ENCODE peak calls at places on chromosome 9, in six cellular contexts. H is heart left ventricle, Z is tibial nerve, S is stomach, Y is H54, A is ovary. Q is an unnamed sample.

GRCh38 chr9:111957856-111958631 is 61.4 kb downstream of the UGCG start:
- DNase-seq in A (no peak), Z (no peak), H (no peak), Y (peak), S (no peak), Q (no peak)

GRCh38 chr9:15231788-15232635 is 75.0 kb downstream of the TTC39B start:
- DNase-seq in Y (peak), S (no peak), Z (no peak), H (no peak), A (no peak), Q (no peak)

GRCh38 chr9:136151214-136151804 is 32.6 kb upstream of the TMEM250 start:
- DNase-seq in S (no peak), Z (no peak), Y (no peak), A (no peak), H (peak), Q (no peak)

GRCh38 chr9:105700598-105701544 is 6.5 kb downstream of the TMEM38B start:
- DNase-seq in S (no peak), Z (no peak), Y (no peak), H (no peak), A (no peak), Q (no peak)

GRCh38 chr9:83060557-83060956 is 2.4 kb downstream of the RASEF start:
- DNase-seq in H (no peak), Z (no peak), S (peak), Y (no peak), A (no peak), Q (no peak)

GRCh38 chr9:131043097-131043496 is 34.1 kb downstream of the LAMC3 start:
- DNase-seq in Z (no peak), S (no peak), Y (no peak), A (no peak), H (no peak), Q (no peak)

GRCh38 chr9:124708633-124709032 is 62.5 kb downstream of the NR6A1 start:
- DNase-seq in H (no peak), S (no peak), A (no peak), Z (no peak), Y (no peak), Q (no peak)

GRCh38 chr9:81686614-81687520 is 2.5 kb downstream of the TLE1 start:
- DNase-seq in A (peak), Z (peak), H (peak), S (peak), Y (peak), Q (peak)

GRCh38 chr9:17134843-17135577 is at the start of gene CNTLN:
- DNase-seq in Y (peak), H (peak), A (peak), Z (peak), S (peak), Q (peak)

GRCh38 chr9:25678147-25678666 is at the start of gene TUSC1:
- DNase-seq in Y (peak), A (peak), Z (peak), S (peak), H (peak), Q (peak)

GRCh38 chr9:503881-504852 is 289.5 kb downstream of the DOCK8 start:
- DNase-seq in A (peak), S (peak), H (peak), Z (peak), Y (peak), Q (peak)
- TF ChIP-seq POLR2A in A (no peak), S (no peak), H (peak), Z (no peak), Y (no peak), Q (no peak)

GRCh38 chr9:137758067-137758466 is 119.5 kb upstream of the CACNA1B start:
- DNase-seq in Y (no peak), S (no peak), Z (no peak), H (no peak), A (no peak), Q (no peak)

GRCh38 chr9:137760426-137760825 is 117.2 kb upstream of the CACNA1B start:
- DNase-seq in Y (no peak), Z (no peak), A (peak), H (no peak), S (no peak), Q (peak)

GRCh38 chr9:137761032-137761431 is 116.5 kb upstream of the CACNA1B start:
- DNase-seq in Z (no peak), S (no peak), A (no peak), H (no peak), Y (no peak), Q (no peak)

GRCh38 chr9:137759117-137759516 is 118.5 kb upstream of the CACNA1B start:
- DNase-seq in S (no peak), H (no peak), A (no peak), Y (no peak), Z (no peak), Q (no peak)

DNA sequence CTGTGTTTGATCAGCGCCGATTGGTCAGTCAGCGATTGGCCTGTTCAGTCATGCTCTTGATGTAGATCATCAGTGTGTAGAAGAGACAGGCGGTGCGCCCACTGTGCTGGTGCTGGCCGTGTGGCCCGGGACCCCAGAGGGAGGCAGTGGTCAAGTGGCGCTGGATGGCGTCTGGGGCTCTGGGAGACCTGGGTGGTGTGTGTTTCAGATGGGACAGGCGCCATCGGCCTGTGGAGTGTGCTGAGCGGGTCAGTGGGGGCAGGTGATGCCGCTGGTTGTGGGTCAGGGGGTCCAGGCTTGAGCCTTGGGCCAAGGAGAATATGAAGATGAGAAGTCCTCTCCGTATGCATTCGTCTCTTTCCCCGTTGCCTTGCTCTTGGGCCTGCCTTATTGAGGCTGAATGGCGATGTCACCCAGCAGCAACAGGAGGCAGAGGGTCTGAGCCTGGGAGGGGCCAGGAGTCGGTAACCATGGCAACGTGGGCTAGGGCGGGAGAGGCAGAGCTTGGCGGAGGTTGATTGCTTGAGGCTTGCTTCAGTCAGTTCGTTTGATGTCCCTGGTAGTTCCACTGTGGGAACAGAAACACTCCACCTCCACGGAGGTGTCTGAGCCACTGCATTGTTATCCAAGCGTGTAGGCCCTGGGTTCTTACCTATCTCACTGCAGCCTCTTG is 117.8 kb upstream of the CACNA1B start:
- DNase-seq in Z (no peak), S (no peak), A (no peak), Y (no peak), H (no peak), Q (no peak)
- TF ChIP-seq POLR2A in Z (no peak), S (no peak), A (no peak), Y (no peak), H (no peak), Q (no peak)

DNA sequence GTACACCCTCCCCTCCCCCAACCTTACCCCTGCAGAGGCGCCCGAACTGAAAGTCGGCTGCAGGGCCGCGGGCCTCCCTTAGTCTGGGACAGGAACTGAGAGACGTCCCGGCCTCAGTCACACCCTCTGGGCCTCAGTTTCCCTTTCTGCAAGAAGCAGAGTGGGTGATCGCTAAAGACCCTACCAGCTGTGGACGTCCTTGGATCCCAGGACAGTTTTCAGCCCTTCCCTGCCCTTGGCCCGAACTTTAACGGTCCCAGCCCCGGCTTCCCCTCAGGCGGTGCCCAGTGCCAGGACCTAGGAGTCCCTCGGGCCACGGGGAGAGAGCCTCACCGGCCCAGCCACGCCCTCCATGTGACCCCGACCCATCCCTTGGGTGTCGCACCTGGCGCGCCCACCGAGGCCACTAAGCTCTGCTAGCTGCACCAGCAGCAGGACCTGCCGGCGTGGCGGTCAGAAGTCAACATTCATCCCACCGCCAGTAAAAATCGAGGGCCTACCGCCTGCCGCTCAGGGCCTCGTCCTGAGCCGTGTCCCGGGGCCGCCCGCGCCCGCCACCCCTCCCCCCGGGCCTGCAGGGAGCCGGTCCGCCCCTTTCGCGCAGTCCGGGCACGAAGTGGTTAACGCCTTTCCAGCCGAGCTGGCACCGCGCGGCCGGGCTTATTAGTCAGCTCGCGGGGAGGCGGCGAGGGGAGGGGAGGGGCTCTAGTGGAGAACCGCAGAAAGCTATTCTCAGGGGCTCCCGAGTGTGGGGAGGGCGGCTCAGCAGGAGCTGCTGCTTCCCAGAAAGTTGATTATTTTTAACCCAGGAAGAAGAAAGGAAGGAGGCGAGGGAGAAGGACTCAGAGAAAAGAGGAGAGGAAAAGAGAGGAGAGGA is 124.5 kb downstream of the C9orf50 start:
- DNase-seq in S (peak), H (peak), Z (peak), A (peak), Y (no peak), Q (peak)
- TF ChIP-seq POLR2A in S (peak), H (peak), Z (peak), A (peak), Y (peak), Q (no peak)

GRCh38 chr9:93061791-93062299 is 3.3 kb downstream of the SUSD3 start:
- DNase-seq in A (peak), Y (no peak), S (peak), Z (no peak), H (no peak), Q (peak)
- TF ChIP-seq POLR2A in A (no peak), Y (no peak), S (no peak), Z (no peak), H (no peak), Q (no peak)

DNA sequence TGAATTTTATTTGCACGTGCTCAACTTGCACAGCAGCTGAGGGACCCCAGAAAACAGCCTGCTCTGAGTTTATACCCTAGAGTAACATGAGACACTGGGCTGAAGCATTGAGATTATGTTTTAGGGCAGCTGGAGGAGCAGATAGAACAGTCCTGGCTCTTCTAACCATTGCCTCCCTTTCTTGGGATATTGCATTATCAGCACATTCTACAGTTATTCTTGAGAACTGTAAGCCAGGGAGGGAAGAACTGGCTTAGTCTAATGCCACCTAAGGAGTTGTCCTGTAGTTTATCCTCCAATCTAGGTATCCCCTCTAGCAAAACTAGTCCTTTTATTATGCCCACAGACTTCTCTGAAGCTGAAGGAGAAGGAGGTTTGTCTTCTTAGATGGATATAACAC is 10.3 kb downstream of the SMC2 start:
- DNase-seq in Z (no peak), H (no peak), S (no peak), Y (no peak), A (no peak), Q (no peak)
- TF ChIP-seq POLR2A in Z (no peak), H (no peak), S (no peak), Y (no peak), A (no peak), Q (no peak)

DNA sequence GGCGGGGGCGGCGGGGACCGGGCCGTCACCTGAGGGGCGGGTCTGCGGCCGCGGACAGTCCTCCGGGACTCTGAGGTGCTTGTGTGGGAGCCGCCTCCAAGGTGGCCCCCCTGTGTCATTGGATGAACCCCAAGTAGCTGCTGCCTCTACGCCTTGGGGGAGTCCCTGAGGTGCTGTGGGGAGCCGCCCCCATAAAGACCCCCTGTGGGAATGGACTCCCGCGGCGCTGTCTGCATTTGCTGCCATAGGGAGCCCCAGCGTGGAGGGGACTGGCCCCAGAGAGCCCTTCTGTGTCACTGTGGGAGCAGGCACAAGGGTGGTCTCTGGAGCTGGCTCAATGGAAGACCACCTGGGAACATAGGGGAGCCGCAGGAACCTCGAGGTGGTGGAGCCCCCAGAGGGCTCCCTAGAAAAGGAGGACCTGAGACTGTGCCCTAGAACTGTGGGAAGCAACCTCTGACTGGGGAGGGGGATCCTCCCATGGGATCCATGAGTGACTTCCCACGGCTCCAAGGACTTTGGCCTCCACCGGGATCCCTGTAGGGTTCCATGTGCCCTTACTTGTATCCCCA is 412 bp downstream of the PHF24 start:
- DNase-seq in Y (no peak), Z (no peak), A (peak), H (no peak), S (no peak), Q (no peak)
- TF ChIP-seq POLR2A in Y (no peak), Z (no peak), A (no peak), H (no peak), S (no peak), Q (no peak)

DNA sequence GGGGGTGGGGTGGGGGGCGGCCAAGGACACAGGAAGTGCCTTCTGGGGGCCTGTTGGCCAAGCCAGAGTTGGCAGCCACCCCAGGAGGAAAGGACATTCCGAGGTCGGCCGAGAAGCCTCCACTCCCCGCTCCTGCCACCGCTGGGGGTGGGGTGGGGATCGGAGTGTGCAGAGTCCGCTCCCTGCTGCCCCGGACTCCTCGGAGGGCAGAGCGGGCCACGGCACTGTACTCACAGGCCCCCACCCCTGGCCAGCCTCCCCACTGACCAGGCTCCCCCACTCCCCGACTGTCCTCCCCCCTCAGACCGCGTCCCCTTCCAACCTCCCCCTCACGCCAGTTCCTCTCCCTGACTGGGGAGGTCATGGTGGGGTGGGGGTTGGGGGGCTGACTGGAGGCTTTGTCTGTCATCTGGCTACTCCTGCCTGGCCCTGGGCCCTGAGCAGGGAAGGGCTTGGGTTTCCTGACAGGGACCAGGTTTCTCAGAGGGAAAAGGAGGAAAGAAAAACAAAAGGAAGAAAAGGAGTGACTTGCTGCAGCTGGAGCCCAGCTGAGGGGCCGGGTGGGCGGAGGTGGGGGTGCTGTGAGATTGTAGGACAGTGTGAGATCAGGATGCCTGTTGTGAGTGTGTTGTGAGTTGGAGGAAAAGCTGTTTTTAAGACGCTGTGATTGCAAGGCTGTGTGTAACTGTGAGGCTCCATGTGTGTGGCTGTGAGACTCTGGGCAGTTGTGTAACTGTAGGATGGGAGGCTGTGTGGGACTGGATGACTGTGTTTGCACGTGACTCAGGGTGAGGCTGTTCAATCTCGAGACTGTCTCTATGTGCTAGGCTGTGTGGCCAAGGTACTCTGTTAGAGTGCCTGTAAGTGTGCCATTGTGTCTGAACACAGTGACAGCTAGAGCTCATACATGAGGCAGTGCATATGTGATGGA is 29.6 kb downstream of the CNTFR start:
- DNase-seq in Y (peak), S (peak), A (peak), H (peak), Z (no peak), Q (no peak)
- TF ChIP-seq POLR2A in Y (no peak), S (no peak), A (no peak), H (no peak), Z (no peak), Q (no peak)

DNA sequence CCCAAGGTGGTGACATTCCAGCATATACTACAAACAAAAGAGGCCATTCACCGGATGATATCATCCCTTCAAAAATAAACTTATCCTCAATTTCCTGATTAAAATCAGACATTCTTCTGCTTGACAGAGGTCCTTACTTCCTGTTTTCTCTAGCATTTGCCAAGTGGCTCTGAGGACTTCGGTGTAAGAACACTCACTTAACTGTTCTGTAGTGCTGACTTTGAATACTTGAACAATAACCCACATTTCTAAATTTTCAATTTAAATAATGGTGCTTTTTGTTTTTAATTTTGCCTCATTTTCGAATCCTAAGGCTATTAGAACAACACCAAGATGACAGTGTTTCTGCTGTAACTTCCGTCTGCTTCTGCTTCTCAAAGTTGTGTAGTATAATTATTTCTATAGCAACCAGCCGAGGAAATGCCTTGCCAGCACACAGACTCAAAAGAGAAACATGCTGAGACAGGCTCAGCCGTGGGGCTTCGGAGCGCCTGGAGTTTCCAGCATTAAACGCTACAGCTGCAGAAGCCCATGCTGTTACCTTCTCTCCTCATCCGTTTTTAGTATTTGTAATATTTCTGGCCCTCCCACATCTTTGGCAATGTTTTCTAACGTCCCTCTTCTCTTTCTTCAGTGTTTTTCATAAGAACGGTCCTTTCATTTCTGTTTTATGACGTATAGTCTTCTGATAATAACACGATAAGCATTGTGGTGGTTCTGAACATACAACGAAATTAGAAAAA is 19.5 kb upstream of the ANXA1 start:
- DNase-seq in Y (peak), Z (peak), H (peak), S (peak), A (peak), Q (peak)
- TF ChIP-seq POLR2A in Y (peak), Z (peak), H (no peak), S (no peak), A (peak), Q (no peak)